ENCODE peak calls at places on chromosomes 4 and X, in seven cellular contexts. J, K, W, D, V, G and A are unnamed samples.

GRCh38 chr4:131613824-131614216 is 1535.3 kb upstream of the PCDH10 start:
- DNase-seq in W (no peak), J (no peak), V (no peak), G (no peak), K (no peak), D (no peak), A (no peak)

GRCh38 chrX:129665916-129666644 is 11.3 kb upstream of the APLN start:
- DNase-seq in G (no peak), D (peak), W (no peak), V (peak), K (no peak), J (no peak), A (no peak)

GRCh38 chr4:82900016-82900334 is 560 bp upstream of the THAP9 start:
- DNase-seq in V (no peak), K (no peak), G (no peak), J (no peak), W (no peak), D (no peak), A (no peak)

GRCh38 chrX:41142130-41142529 is 56.9 kb downstream of the USP9X start:
- DNase-seq in V (no peak), W (no peak), K (no peak), D (no peak), G (no peak), J (no peak), A (no peak)

GRCh38 chr4:85967872-85968271 is 392.0 kb downstream of the MAPK10 start:
- DNase-seq in G (no peak), V (no peak), W (no peak), D (no peak), K (no peak), J (no peak), A (no peak)

GRCh38 chrX:25015486-25016360 is at the start of gene ARX:
- DNase-seq in G (peak), K (no peak), J (peak), D (peak), W (no peak), V (peak), A (peak)

GRCh38 chrX:9566150-9566621 is 101.3 kb downstream of the TBL1X start:
- DNase-seq in D (no peak), W (peak), K (no peak), J (peak), V (no peak), G (no peak), A (no peak)

GRCh38 chr4:174522183-174523002 is at the start of gene HPGD:
- DNase-seq in J (no peak), G (peak), W (no peak), V (peak), K (peak), D (peak), A (peak)

GRCh38 chr4:23930750-23931488 is 41.1 kb upstream of the PPARGC1A start:
- DNase-seq in G (no peak), W (peak), D (no peak), V (peak), K (peak), J (peak), A (no peak)

GRCh38 chr4:176778491-176778890 is 14.2 kb downstream of the VEGFC start:
- DNase-seq in W (no peak), G (no peak), V (no peak), J (no peak), K (no peak), D (no peak), A (no peak)

GRCh38 chr4:2484169-2484568 is 15.3 kb downstream of the RNF4 start:
- DNase-seq in K (no peak), J (no peak), D (no peak), G (no peak), V (no peak), W (no peak), A (no peak)

GRCh38 chrX:122943918-122944317 is 240.2 kb upstream of the GRIA3 start:
- DNase-seq in V (no peak), D (no peak), K (no peak), G (no peak), W (no peak), J (no peak), A (no peak)

GRCh38 chr4:179353791-179354190 is 1911.6 kb upstream of the AGA start:
- DNase-seq in G (no peak), D (no peak), J (no peak), K (no peak), V (no peak), W (no peak), A (no peak)

GRCh38 chr4:86031927-86032326 is 327.9 kb downstream of the MAPK10 start:
- DNase-seq in K (no peak), D (no peak), J (no peak), V (no peak), G (no peak), W (no peak), A (no peak)

GRCh38 chr4:172305698-172306097 is 492.5 kb downstream of the GALNTL6 start:
- DNase-seq in V (no peak), K (no peak), G (no peak), J (no peak), W (no peak), D (no peak), A (no peak)

GRCh38 chrX:11533211-11533651 is 132.5 kb downstream of the ARHGAP6 start:
- DNase-seq in V (no peak), D (no peak), J (no peak), G (no peak), W (no peak), K (no peak), A (no peak)

GRCh38 chrX:112645774-112646173 is 34.0 kb downstream of the LHFPL1 start:
- DNase-seq in K (no peak), W (no peak), G (no peak), J (no peak), D (no peak), V (no peak), A (no peak)

GRCh38 chr4:150082241-150082640 is 4.0 kb downstream of the DCLK2 start:
- DNase-seq in K (no peak), D (no peak), G (no peak), V (no peak), J (no peak), W (no peak), A (no peak)

GRCh38 chrX:155563099-155563498 is 49.7 kb downstream of the TMLHE start:
- DNase-seq in V (no peak), J (no peak), K (no peak), G (no peak), D (no peak), W (no peak), A (no peak)

GRCh38 chr4:141571368-141571767 is 65.0 kb upstream of the IL15 start:
- DNase-seq in W (no peak), G (no peak), J (no peak), K (no peak), D (no peak), V (no peak), A (no peak)

GRCh38 chr4:87862236-87862635 is 29.5 kb downstream of the MEPE start:
- DNase-seq in G (no peak), D (no peak), J (no peak), K (no peak), V (no peak), W (no peak), A (no peak)

GRCh38 chr4:37528161-37528560 is 158.0 kb downstream of the RELL1 start:
- DNase-seq in K (no peak), J (no peak), D (peak), V (no peak), W (no peak), G (no peak), A (no peak)

GRCh38 chrX:36898301-36898700 is 109.9 kb upstream of the FAM47C start:
- DNase-seq in W (no peak), V (no peak), G (no peak), J (no peak), K (no peak), D (no peak), A (no peak)

GRCh38 chr4:183213996-183214395 is 106.1 kb downstream of the CLDN22 start:
- DNase-seq in V (no peak), J (no peak), G (no peak), K (no peak), D (no peak), W (no peak), A (no peak)

GRCh38 chrX:28581522-28581921 is 5.7 kb upstream of the IL1RAPL1 start:
- DNase-seq in W (no peak), D (no peak), G (no peak), K (no peak), V (no peak), J (no peak), A (no peak)

GRCh38 chrX:151985955-151986354 is 11.5 kb upstream of the GABRE start:
- DNase-seq in G (no peak), J (no peak), K (no peak), D (no peak), W (no peak), V (no peak), A (no peak)

GRCh38 chr4:146916479-146917076 is 29.1 kb downstream of the TTC29 start:
- DNase-seq in K (no peak), J (no peak), W (no peak), D (no peak), G (peak), V (no peak), A (peak)

GRCh38 chr4:7828926-7829325 is 110.7 kb downstream of the AFAP1 start:
- DNase-seq in J (no peak), V (no peak), G (no peak), W (no peak), K (no peak), D (no peak), A (no peak)

GRCh38 chr4:180054291-180054690 is 2188.9 kb upstream of the TENM3 start:
- DNase-seq in D (no peak), J (no peak), K (no peak), G (no peak), W (no peak), V (no peak), A (no peak)

GRCh38 chrX:8913665-8914409 is 112.7 kb upstream of the FAM9A start:
- DNase-seq in J (peak), V (no peak), K (no peak), W (no peak), G (no peak), D (no peak), A (no peak)

GRCh38 chr4:158459085-158459820 is 62.4 kb upstream of the RXFP1 start:
- DNase-seq in W (no peak), D (no peak), K (no peak), V (peak), J (no peak), G (no peak), A (no peak)

GRCh38 chr4:36128689-36129088 is 115.6 kb downstream of the ARAP2 start:
- DNase-seq in V (no peak), G (no peak), D (no peak), K (no peak), W (no peak), J (no peak), A (no peak)

GRCh38 chr4:72569719-72570235 is 756 bp upstream of the ADAMTS3 start:
- DNase-seq in W (no peak), D (no peak), K (no peak), V (no peak), J (peak), G (no peak), A (peak)

GRCh38 chr4:15794432-15794831 is 16.3 kb downstream of the CD38 start:
- DNase-seq in W (no peak), V (no peak), J (no peak), D (no peak), G (no peak), K (no peak), A (no peak)

GRCh38 chr4:15551740-15552446 is 82.2 kb downstream of the CC2D2A start:
- DNase-seq in D (no peak), W (no peak), G (no peak), J (no peak), K (no peak), V (no peak), A (no peak)

GRCh38 chrX:53261573-53261972 is 19.8 kb downstream of the IQSEC2 start:
- DNase-seq in J (no peak), V (no peak), G (no peak), W (no peak), D (no peak), K (no peak), A (no peak)

GRCh38 chr4:31068257-31069075 is 348.3 kb downstream of the PCDH7 start:
- DNase-seq in D (no peak), G (no peak), J (no peak), W (no peak), K (no peak), V (no peak), A (no peak)

GRCh38 chr4:112321768-112322684 is 24.9 kb downstream of the ALPK1 start:
- DNase-seq in D (peak), V (peak), G (peak), K (no peak), W (peak), J (peak), A (peak)

DNA sequence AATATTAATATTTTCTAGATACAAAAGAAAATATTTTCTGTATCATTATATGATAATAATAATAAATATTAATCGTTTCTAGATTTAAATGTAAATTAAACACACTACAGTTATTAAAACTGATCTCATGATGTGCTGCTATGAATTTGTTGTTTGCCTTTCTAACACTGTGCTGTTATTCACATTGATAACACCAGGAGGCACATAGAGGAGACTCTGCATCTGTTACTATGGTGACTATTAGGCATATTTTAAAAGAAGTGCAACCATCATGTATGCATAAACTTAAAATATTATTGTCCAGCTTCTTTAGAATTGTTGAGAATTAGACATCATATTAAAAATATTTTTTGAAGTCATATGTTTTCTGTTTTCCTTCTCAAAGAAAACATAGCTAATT is 11.8 kb upstream of the PDGFC start:
- DNase-seq in D (no peak), V (no peak), W (no peak), K (no peak), G (no peak), J (no peak), A (no peak)
- TF ChIP-seq CTCF in D (peak), V (peak), W (no peak), K (no peak), G (peak), J (no peak), A (peak)

GRCh38 chr4:139234258-139234657 is 45.8 kb downstream of the MGARP start:
- DNase-seq in K (no peak), G (no peak), V (no peak), D (no peak), W (no peak), J (no peak), A (no peak)
- TF ChIP-seq CTCF in K (no peak), G (no peak), V (no peak), D (no peak), W (no peak), J (no peak), A (no peak)

GRCh38 chr4:1340861-1341260 is 6.1 kb upstream of the UVSSA start:
- DNase-seq in D (no peak), V (no peak), J (no peak), G (no peak), K (peak), W (no peak), A (no peak)

GRCh38 chr4:1340181-1340747 is 6.7 kb upstream of the UVSSA start:
- DNase-seq in D (no peak), V (no peak), W (no peak), G (no peak), J (no peak), K (peak), A (no peak)

GRCh38 chr4:1339489-1339888 is 7.5 kb upstream of the UVSSA start:
- DNase-seq in K (peak), V (no peak), W (no peak), J (no peak), D (no peak), G (no peak), A (no peak)

GRCh38 chr4:1344696-1345095 is 2.3 kb upstream of the UVSSA start:
- DNase-seq in G (no peak), D (no peak), K (peak), J (no peak), W (no peak), V (no peak), A (no peak)

DNA sequence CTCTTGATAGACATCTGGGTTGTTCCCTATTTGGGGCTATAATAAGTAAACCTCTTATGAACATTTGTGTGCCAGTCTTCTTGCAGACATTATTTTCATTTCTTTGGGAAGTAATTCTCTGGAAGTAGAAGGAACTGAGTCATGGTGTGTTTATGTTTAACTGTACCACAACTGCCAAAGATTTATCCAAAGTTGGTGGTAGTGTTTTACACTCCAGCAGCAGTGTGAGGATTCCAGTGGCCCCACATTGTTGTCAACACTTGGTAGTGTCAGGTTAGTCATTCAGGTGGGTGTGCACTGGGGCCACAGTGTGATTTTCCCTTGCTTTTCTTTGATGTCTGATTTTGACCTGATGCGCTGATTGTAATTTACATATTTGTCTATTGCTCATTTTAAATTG is 5.0 kb upstream of the UVSSA start:
- DNase-seq in K (no peak), V (no peak), D (no peak), J (no peak), W (no peak), G (no peak), A (no peak)
- TF ChIP-seq CTCF in K (no peak), V (no peak), D (no peak), J (no peak), W (no peak), G (no peak), A (no peak)

GRCh38 chr4:3790006-3790561 is 23.9 kb downstream of the ADRA2C start:
- DNase-seq in G (no peak), D (no peak), K (peak), W (no peak), J (no peak), V (no peak), A (no peak)
- TF ChIP-seq CTCF in G (no peak), D (no peak), K (no peak), W (no peak), J (no peak), V (peak), A (no peak)

GRCh38 chr4:99209671-99210070 is 9.4 kb downstream of the ADH6 start:
- DNase-seq in V (no peak), D (no peak), W (no peak), G (no peak), K (no peak), J (no peak), A (no peak)
- TF ChIP-seq CTCF in V (no peak), D (no peak), W (no peak), G (no peak), K (no peak), J (no peak), A (no peak)

GRCh38 chr4:152957437-152958185 is 21.5 kb downstream of the FHDC1 start:
- DNase-seq in J (no peak), D (peak), W (no peak), G (no peak), V (peak), K (peak), A (no peak)
- TF ChIP-seq CTCF in J (no peak), D (no peak), W (no peak), G (no peak), V (peak), K (no peak), A (no peak)